ENCODE peak calls at places on chromosomes 12 and 14, in four cellular contexts. E, T, Z and I are unnamed samples.
A peak's percentile ranks its signal among the peaks of the same experiment; 100 is the strongest.

GRCh38 chr14:102088012-102088792 is 1.4 kb upstream of the HSP90AA1 start:
- DNase-seq in E (no peak), T (peak; percentile 90), Z (peak; percentile 56), I (peak; percentile 39)

GRCh38 chr12:92121826-92122225 is 23.8 kb downstream of the BTG1 start:
- DNase-seq in E (no peak), T (no peak), Z (no peak), I (no peak)

GRCh38 chr12:26047401-26048226 is 77.2 kb downstream of the BHLHE41 start:
- DNase-seq in E (no peak), T (no peak), Z (no peak), I (no peak)

GRCh38 chr12:92593734-92594402 is 108.9 kb upstream of the PLEKHG7 start:
- DNase-seq in E (peak; percentile 61), T (no peak), Z (peak; percentile 39), I (peak; percentile 70)

GRCh38 chr14:54450535-54450934 is 9.4 kb upstream of the CNIH1 start:
- DNase-seq in E (no peak), T (no peak), Z (no peak), I (no peak)

GRCh38 chr14:36229262-36229661 is 52.7 kb upstream of the PTCSC3 start:
- DNase-seq in E (no peak), T (no peak), Z (no peak), I (no peak)

GRCh38 chr14:99476864-99477263 is 3.8 kb downstream of the SETD3 start:
- DNase-seq in E (no peak), T (no peak), Z (no peak), I (no peak)

GRCh38 chr12:47772094-47772660 is 861 bp upstream of the SLC48A1 start:
- DNase-seq in E (no peak), T (no peak), Z (no peak), I (no peak)

GRCh38 chr12:24496755-24497154 is 452.1 kb downstream of the BCAT1 start:
- DNase-seq in E (no peak), T (no peak), Z (no peak), I (no peak)

GRCh38 chr14:61965030-61965745 is 203.0 kb downstream of the SNAPC1 start:
- DNase-seq in E (no peak), T (no peak), Z (no peak), I (no peak)

GRCh38 chr14:99790201-99790977 is 2.8 kb upstream of the EML1 start:
- DNase-seq in E (no peak), T (no peak), Z (no peak), I (no peak)

GRCh38 chr14:100116134-100116533 is 43.3 kb downstream of the DEGS2 start:
- DNase-seq in E (no peak), T (no peak), Z (no peak), I (no peak)

GRCh38 chr12:122318607-122319311 is 52.5 kb upstream of the VPS33A start:
- DNase-seq in E (no peak), T (no peak), Z (no peak), I (no peak)

GRCh38 chr12:95918194-95918993 is 24.0 kb downstream of the CCDC38 start:
- DNase-seq in E (peak; percentile 39), T (no peak), Z (peak; percentile 15), I (no peak)

GRCh38 chr14:91261115-91261514 is 16.6 kb upstream of the GPR68 start:
- DNase-seq in E (no peak), T (no peak), Z (no peak), I (peak; percentile 62)

GRCh38 chr14:24068711-24069410 is 2.5 kb upstream of the CPNE6 start:
- DNase-seq in E (no peak), T (peak; percentile 58), Z (no peak), I (no peak)

GRCh38 chr12:47020211-47020821 is 59.1 kb upstream of the PCED1B start:
- DNase-seq in E (no peak), T (no peak), Z (no peak), I (no peak)

GRCh38 chr12:131362290-131363211 is 348.3 kb upstream of the SFSWAP start:
- DNase-seq in E (no peak), T (peak; percentile 25), Z (no peak), I (no peak)

GRCh38 chr12:12441051-12441807 is 84.4 kb downstream of the BORCS5 start:
- DNase-seq in E (no peak), T (no peak), Z (peak; percentile 17), I (no peak)

GRCh38 chr12:79317184-79317847 is 373.4 kb downstream of the PAWR start:
- DNase-seq in E (no peak), T (no peak), Z (no peak), I (no peak)

GRCh38 chr12:29591140-29592020 is 93.9 kb upstream of the OVCH1 start:
- DNase-seq in E (no peak), T (no peak), Z (no peak), I (no peak)
- TF ChIP-seq CTCF in E (peak; percentile 12), T (no peak), Z (no peak), I (no peak)

GRCh38 chr12:94898388-94898787 is 105.1 kb downstream of the NDUFA12 start:
- DNase-seq in E (no peak), T (no peak), Z (no peak), I (no peak)
- TF ChIP-seq CTCF in E (peak; percentile 24), T (peak; percentile 16), Z (no peak), I (no peak)

GRCh38 chr14:65414961-65415589 is 2.5 kb downstream of the FUT8 start:
- DNase-seq in E (no peak), T (no peak), Z (no peak), I (no peak)
- TF ChIP-seq CTCF in E (peak; percentile 53), T (peak; percentile 31), Z (peak; percentile 22), I (peak; percentile 49)

DNA sequence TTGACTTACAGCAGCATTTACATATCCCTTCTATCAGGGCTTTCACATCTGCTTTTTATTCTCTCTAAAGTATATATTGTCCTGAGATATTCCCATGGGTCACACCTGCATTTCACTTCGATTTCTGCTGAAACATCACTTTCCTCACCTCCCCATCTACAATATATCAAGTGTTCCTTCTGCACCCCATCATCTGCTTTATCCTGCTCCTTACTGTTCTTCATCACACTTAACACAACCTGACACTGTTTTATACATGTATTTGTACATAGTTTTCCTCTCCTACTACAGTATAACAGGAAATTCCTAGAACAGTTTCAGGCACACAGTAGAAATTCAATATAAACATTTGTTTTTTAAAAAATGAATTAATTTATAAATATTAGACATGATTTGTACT is 203.1 kb downstream of the EGLN3 start:
- DNase-seq in E (no peak), T (no peak), Z (no peak), I (no peak)
- TF ChIP-seq CTCF in E (no peak), T (no peak), Z (no peak), I (no peak)

DNA sequence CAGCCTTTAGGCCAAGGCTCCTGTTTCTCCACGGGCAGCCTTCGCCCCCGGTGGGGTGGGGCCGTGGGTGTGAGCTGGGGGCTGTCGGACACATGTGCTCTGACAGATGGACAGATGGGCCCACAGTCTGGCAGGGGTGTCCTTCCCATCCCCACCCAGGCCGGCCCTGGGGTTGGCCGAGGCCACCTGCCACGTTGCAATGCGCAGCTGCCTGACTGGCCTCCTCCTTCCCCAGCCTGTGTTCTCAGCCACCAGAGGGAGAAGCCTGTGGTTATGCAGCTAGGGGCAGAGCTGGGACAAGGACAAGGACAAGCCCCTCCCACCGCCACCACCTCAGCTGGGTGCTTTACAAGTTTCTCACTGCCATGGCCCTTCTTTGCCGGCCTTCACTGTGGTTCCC is 44.4 kb downstream of the TEAD4 start:
- DNase-seq in E (no peak), T (no peak), Z (no peak), I (no peak)
- TF ChIP-seq CTCF in E (no peak), T (no peak), Z (no peak), I (no peak)

DNA sequence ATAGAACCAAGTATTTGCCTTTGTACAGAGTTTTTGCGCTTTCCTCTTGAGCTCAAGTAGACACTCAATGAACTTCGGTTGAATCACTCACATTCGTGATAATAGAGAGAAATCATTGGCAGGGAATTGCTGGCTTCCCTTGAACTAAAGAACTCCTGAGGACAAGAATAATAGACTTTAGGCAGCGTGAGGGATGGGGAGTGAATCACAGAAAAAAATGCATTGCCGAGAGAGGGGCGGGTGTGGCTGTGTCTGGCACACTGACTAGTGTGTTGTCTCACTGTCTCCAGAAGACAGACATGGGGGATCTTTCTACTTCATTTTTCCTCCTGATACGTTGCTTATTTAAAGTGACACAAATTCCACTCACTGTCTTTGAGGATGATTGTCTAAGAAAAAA is 805.2 kb downstream of the BCL11B start:
- DNase-seq in E (no peak), T (no peak), Z (no peak), I (no peak)
- TF ChIP-seq CTCF in E (no peak), T (no peak), Z (no peak), I (no peak)

GRCh38 chr14:51395361-51395849 is 155.4 kb downstream of the TMX1 start:
- DNase-seq in E (no peak), T (peak; percentile 55), Z (peak; percentile 25), I (no peak)
- TF ChIP-seq CTCF in E (no peak), T (no peak), Z (no peak), I (no peak)

GRCh38 chr12:49883065-49883464 is 20.6 kb downstream of the FAIM2 start:
- DNase-seq in E (no peak), T (peak; percentile 39), Z (no peak), I (no peak)
- TF ChIP-seq CTCF in E (no peak), T (no peak), Z (no peak), I (no peak)

DNA sequence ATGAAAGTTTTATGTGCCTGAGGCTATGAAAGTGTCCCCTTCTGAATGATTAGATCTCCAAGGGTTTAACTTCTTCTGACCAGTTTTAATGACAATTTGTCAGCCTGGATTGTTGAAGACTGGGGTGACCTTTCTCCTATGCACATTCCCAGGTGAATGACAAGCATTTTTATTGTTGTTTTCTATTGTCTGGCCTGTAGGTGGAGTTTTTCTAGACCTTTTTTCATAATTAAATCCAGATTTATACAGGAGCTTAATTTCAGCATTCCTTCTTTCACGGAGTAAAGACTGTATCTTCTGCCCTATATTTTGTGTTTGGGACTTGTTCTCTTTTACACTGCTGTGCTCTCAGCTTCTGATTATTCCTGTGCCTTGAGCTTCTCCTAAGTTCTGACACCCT is 125.0 kb upstream of the FAR2 start:
- DNase-seq in E (no peak), T (no peak), Z (no peak), I (no peak)
- TF ChIP-seq CTCF in E (peak; percentile 18), T (no peak), Z (no peak), I (no peak)